ENCODE peak calls at places on chromosomes 7 and 10, in six cellular contexts. W is heart left ventricle; B is CD8-positive, alpha-beta T cell; P is aorta; Y is neural progenitor cell; Z is A549. X is an unnamed sample.

GRCh38 chr7:157875230-157876179 is 538.7 kb downstream of the DNAJB6 start:
- DNase-seq in B (no peak), W (peak), P (peak), Y (peak), Z (peak), X (no peak)

GRCh38 chr10:28930520-28931495 is 253.5 kb downstream of the BAMBI start:
- DNase-seq in B (no peak), P (no peak), Y (no peak), Z (no peak), W (no peak), X (peak)

GRCh38 chr10:88881335-88881734 is 1.3 kb downstream of the STAMBPL1 start:
- DNase-seq in Z (no peak), W (no peak), B (no peak), P (no peak), Y (no peak), X (no peak)

GRCh38 chr7:1672851-1673486 is 2.9 kb downstream of the ELFN1 start:
- DNase-seq in P (peak), W (peak), Y (no peak), Z (no peak), B (no peak), X (peak)

GRCh38 chr7:5282464-5283316 is at the start of gene SLC29A4:
- DNase-seq in W (no peak), Y (peak), Z (peak), B (no peak), P (peak), X (no peak)

GRCh38 chr7:128145191-128145590 is 95.9 kb upstream of the LEP start:
- DNase-seq in B (no peak), Y (no peak), Z (no peak), W (no peak), P (no peak), X (no peak)

GRCh38 chr10:95229724-95230627 is 35.9 kb downstream of the ACSM6 start:
- DNase-seq in P (no peak), Z (peak), B (no peak), Y (peak), W (no peak), X (no peak)

GRCh38 chr7:108164342-108164741 is 34.2 kb upstream of the LAMB4 start:
- DNase-seq in Y (no peak), B (no peak), W (no peak), P (no peak), Z (no peak), X (no peak)

GRCh38 chr7:16652888-16653287 is 6.9 kb downstream of the BZW2 start:
- DNase-seq in Z (no peak), P (no peak), Y (no peak), B (no peak), W (no peak), X (peak)

GRCh38 chr10:22087365-22087738 is 83.8 kb upstream of the DNAJC1 start:
- DNase-seq in P (no peak), B (no peak), Z (no peak), W (no peak), Y (no peak), X (no peak)

GRCh38 chr7:73526892-73527821 is 5.1 kb upstream of the BAZ1B start:
- DNase-seq in B (no peak), W (no peak), P (peak), Z (no peak), Y (peak), X (no peak)

GRCh38 chr10:103888113-103888841 is 29.7 kb downstream of the STN1 start:
- DNase-seq in Z (peak), W (peak), B (no peak), P (peak), Y (no peak), X (no peak)

GRCh38 chr10:100364735-100365391 is 17.8 kb downstream of the SCD start:
- DNase-seq in Y (no peak), W (peak), P (no peak), Z (peak), B (no peak), X (peak)

GRCh38 chr7:135618510-135618909 is 43.8 kb upstream of the STMP1 start:
- DNase-seq in Z (no peak), Y (no peak), W (no peak), P (no peak), B (no peak), X (no peak)

GRCh38 chr7:28847176-28847575 is 111.0 kb downstream of the TRIL start:
- DNase-seq in Y (no peak), W (no peak), P (no peak), B (no peak), Z (no peak), X (no peak)

GRCh38 chr7:140722254-140722653 is 25.7 kb downstream of the NDUFB2 start:
- DNase-seq in Y (no peak), Z (no peak), W (no peak), B (no peak), P (no peak), X (no peak)

GRCh38 chr10:73838827-73839226 is 27.4 kb upstream of the NDST2 start:
- DNase-seq in P (no peak), Z (no peak), B (no peak), Y (no peak), W (no peak), X (no peak)

GRCh38 chr7:63073286-63073685 is 925.4 kb upstream of the ZNF722 start:
- DNase-seq in W (no peak), B (no peak), Z (no peak), P (no peak), Y (no peak), X (no peak)

GRCh38 chr10:87864497-87865059 is 1.2 kb downstream of the PTEN start:
- DNase-seq in B (no peak), W (no peak), Z (no peak), Y (peak), P (no peak), X (no peak)

GRCh38 chr7:44279286-44279685 is 46.1 kb downstream of the CAMK2B start:
- DNase-seq in P (peak), W (no peak), Z (no peak), B (no peak), Y (peak), X (peak)

GRCh38 chr7:70353948-70354335 is 755.7 kb downstream of the AUTS2 start:
- DNase-seq in Y (no peak), P (no peak), B (no peak), Z (no peak), W (no peak), X (no peak)

GRCh38 chr7:153934629-153935028 is 117.6 kb upstream of the DPP6 start:
- DNase-seq in B (no peak), W (no peak), P (no peak), Z (no peak), Y (no peak), X (no peak)
- H3K4me3 ChIP-seq in B (no peak), W (no peak), P (no peak), Z (no peak), Y (no peak), X (no peak)

DNA sequence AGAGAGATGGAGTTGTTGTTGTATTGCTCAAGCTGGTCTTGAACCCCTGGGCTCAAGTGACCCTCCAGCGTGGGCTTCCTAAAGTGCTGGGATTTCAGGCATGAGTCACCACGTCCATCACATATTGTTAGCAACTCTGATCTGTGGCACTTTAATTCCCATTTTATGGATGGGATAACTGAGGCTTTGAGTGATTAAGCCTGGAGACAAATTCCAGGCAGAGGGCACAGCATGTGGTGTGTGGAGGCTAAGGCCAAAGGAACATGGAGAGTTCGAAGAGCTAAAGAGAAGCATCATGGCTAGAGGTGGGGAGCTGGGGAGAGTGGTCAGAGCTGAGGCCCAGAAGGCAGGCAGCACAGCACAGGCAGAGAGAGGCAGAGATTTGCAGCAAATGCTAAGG is 458.4 kb downstream of the XPNPEP1 start:
- DNase-seq in Y (no peak), Z (no peak), B (no peak), W (no peak), P (no peak), X (no peak)
- H3K27ac ChIP-seq in Y (no peak), Z (no peak), B (no peak), W (no peak), P (no peak), X (no peak)

GRCh38 chr7:30136339-30136738 is 1.6 kb downstream of the MTURN start:
- DNase-seq in P (no peak), W (no peak), B (no peak), Y (peak), Z (no peak), X (no peak)

GRCh38 chr7:30135551-30136271 is 925 bp downstream of the MTURN start:
- DNase-seq in Z (peak), P (peak), Y (peak), B (peak), W (peak), X (peak)

GRCh38 chr7:30135271-30135550 is 425 bp downstream of the MTURN start:
- DNase-seq in W (no peak), Y (no peak), B (no peak), P (no peak), Z (no peak), X (no peak)

GRCh38 chr7:30134523-30135270 is at the start of gene MTURN:
- DNase-seq in P (peak), B (peak), Y (peak), W (peak), Z (peak), X (peak)

DNA sequence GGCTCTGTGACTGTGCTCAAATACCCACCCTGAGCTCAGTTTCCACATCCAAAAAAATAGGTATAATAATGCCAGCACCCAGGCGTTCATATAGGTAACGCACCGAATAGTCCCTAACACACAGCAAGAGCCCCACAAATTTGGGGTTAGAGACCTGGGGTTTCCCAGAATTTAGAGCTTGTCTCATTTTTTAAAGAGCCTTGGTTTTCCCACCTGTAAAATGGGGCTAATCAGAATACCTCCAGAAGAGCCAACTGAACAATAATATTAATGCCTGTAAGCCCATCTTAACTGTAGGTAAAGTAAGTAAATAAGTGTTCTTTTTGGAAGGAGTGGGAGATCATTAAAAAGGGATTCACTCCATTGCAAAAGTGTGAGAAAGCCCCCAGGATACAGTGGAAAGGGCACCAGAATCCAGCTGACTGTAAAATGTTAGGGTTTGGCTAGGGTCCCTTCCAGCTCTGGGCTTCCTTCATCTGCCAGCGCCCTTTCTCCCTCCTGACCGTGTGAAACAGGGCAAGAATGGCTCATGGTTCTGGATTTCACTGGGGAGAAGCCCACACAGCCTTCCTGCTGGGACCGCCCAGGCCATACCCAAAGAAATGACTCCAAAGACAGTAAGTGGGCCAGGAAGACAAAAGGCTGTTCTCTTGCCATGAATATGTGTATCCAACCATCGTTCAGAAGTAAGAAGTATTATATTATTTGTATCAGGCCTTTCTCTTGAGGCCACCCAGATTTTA is 2.1 kb downstream of the MTURN start:
- DNase-seq in Z (no peak), W (no peak), Y (no peak), B (no peak), P (no peak), X (no peak)
- H3K4me3 ChIP-seq in Z (no peak), W (peak), Y (peak), B (no peak), P (no peak), X (peak)

DNA sequence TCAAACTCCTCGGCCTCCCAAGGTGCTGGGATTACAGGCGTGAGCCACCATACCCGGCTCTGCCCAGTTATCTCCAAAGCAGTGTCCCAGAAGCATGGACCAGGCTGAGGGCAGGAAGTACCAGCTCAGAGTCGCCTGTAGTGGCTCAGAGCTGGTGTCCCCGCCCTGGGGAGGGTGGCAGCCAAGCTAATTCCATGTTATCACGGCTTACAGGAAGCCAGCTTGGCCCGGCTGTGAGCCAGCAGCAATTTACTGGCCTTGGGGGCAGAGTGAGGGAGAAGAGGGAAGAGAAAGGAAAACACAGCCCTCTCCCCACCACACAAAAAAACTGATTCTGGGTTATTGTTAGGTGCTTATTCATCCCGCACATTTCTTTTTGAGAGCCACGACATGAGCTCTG is 88.1 kb downstream of the HIP1 start:
- DNase-seq in Y (peak), W (peak), P (peak), B (no peak), Z (no peak), X (peak)
- H3K27ac ChIP-seq in Y (peak), W (peak), P (no peak), B (no peak), Z (peak), X (peak)

DNA sequence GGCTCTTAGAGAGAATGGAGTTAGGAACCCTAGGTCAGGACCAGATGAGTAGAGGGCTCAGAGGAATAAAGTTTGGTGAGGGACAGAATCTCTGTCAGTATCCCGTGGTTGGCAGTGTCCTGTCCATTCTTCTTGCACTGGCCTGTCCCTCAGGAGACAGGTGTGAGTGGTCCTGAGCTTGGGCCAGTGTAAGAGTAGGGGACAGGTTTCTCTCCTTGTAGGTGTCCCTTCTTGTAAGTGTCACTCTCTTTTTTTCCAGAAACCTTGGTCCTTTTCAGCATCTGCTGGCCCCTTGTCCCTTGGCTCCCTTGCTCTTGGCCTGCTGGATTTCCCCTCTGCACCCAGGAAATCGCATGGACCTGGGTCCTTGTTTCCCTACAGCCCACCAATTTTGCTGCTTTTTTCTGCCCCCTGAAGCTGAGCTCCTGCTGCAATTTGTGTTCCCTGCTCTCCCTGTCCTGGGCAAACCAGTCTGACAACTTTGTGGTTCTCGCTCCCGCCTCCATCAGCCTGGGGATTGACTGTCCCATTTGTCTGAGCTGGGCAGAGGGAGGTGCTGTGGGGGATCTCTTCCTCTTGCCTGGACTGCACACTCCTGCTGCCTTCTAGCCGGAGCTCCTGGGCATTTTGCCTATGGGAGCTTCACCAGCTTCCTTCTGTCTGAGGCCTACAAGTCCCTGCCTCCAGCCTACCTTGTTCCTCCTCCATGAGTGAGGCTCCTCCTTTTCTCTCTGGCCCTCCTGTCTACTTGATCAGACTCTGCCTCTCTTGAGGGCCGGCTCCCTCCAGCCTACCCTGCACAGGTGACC is 6.5 kb downstream of the TSPAN14 start:
- DNase-seq in Y (peak), Z (no peak), P (peak), B (no peak), W (no peak), X (peak)
- H3K4me3 ChIP-seq in Y (no peak), Z (no peak), P (no peak), B (peak), W (no peak), X (peak)

X was measured in lower lobe of right lung.